ENCODE peak calls at places on chromosomes 7 and 10, in five cellular contexts. S is bronchial epithelial cell, M is choroid plexus epithelial cell, V is fibroblast of the aortic adventitia, H is heart left ventricle. P is an unnamed sample.

GRCh38 chr10:29034592-29034991 is 254.3 kb upstream of the LYZL1 start:
- DNase-seq in H (no peak), M (no peak), V (no peak), S (no peak), P (no peak)

GRCh38 chr7:126529833-126530232 is 722.9 kb downstream of the GRM8 start:
- DNase-seq in M (peak), S (peak), V (no peak), H (no peak), P (no peak)

GRCh38 chr7:17408245-17408903 is 109.9 kb downstream of the AHR start:
- DNase-seq in H (no peak), M (peak), S (peak), V (peak), P (peak)

GRCh38 chr7:143176128-143176527 is 7.1 kb upstream of the TAS2R39 start:
- DNase-seq in S (no peak), H (no peak), M (no peak), V (no peak), P (no peak)

GRCh38 chr7:123797673-123798526 is 47.1 kb upstream of the HYAL4 start:
- DNase-seq in V (peak), H (no peak), M (peak), S (peak), P (peak)

GRCh38 chr7:92722541-92722940 is 113.8 kb downstream of the CDK6 start:
- DNase-seq in V (no peak), H (no peak), M (peak), S (peak), P (no peak)

GRCh38 chr10:98391578-98391991 is 23.4 kb downstream of the PYROXD2 start:
- DNase-seq in H (peak), S (peak), M (no peak), V (peak), P (peak)

GRCh38 chr10:124732931-124733536 is 11.1 kb downstream of the FAM53B start:
- DNase-seq in V (peak), S (peak), H (no peak), M (peak), P (peak)

GRCh38 chr10:86162036-86162435 is 204.6 kb downstream of the GRID1 start:
- DNase-seq in V (no peak), M (no peak), S (no peak), H (no peak), P (no peak)

GRCh38 chr7:99142727-99143521 is 984 bp downstream of the SMURF1 start:
- DNase-seq in S (peak), V (peak), H (peak), M (peak), P (peak)

GRCh38 chr7:77205706-77206105 is 6.1 kb upstream of the FGL2 start:
- DNase-seq in M (no peak), S (no peak), V (no peak), H (no peak), P (no peak)

GRCh38 chr10:89419548-89419947 is 5.2 kb downstream of the IFIT5 start:
- DNase-seq in H (no peak), S (peak), V (peak), M (peak), P (peak)

GRCh38 chr10:45438457-45439090 is 64.6 kb downstream of the ALOX5 start:
- DNase-seq in H (no peak), M (no peak), V (no peak), S (peak), P (no peak)

GRCh38 chr10:125038637-125039036 is 96.7 kb downstream of the ZRANB1 start:
- DNase-seq in H (peak), M (no peak), S (peak), V (no peak), P (no peak)

GRCh38 chr7:70131807-70132565 is 533.7 kb downstream of the AUTS2 start:
- DNase-seq in S (no peak), V (no peak), H (no peak), M (no peak), P (no peak)

GRCh38 chr7:37342665-37343471 is 105.8 kb downstream of the ELMO1 start:
- DNase-seq in H (no peak), V (no peak), S (no peak), M (no peak), P (no peak)

GRCh38 chr10:63265646-63266207 is 132.6 kb downstream of the NRBF2 start:
- DNase-seq in S (no peak), M (no peak), H (no peak), V (peak), P (no peak)

GRCh38 chr10:125016611-125017202 is 74.8 kb downstream of the ZRANB1 start:
- DNase-seq in H (peak), S (no peak), M (no peak), V (peak), P (peak)

GRCh38 chr10:129854181-129854580 is 109.9 kb downstream of the EBF3 start:
- DNase-seq in H (no peak), M (no peak), V (no peak), S (no peak), P (no peak)

GRCh38 chr7:92768501-92769360 is 67.6 kb downstream of the CDK6 start:
- DNase-seq in H (no peak), V (peak), S (peak), M (peak), P (peak)

GRCh38 chr10:680146-680545 is 9.3 kb downstream of the DIP2C start:
- DNase-seq in H (peak), M (peak), S (no peak), V (no peak), P (no peak)

DNA sequence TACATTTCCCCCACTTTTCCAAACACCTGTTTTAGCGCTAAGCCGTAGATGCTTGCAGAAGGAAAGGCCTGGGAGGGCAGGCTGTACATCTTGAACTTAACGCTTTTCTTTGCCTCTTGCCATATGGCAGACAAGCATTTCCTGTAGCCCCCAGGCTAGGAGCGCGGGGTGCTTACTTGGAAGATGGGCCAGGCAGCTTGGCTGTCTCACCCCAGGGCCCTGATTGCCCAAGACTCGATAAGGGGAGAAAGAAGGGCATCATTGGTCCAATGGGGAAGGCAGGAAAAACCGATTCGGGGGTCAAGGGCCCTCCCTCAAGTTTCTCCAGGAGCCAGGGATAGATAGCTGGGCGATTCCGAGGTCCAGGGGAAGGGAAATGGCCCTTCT is 1.7 kb downstream of the HOXA10 start:
- DNase-seq in S (no peak), H (no peak), V (no peak), M (no peak), P (peak)
- H3K4me3 ChIP-seq in S (no peak), H (no peak), V (no peak), M (no peak), P (peak)

GRCh38 chr10:27072436-27073114 is 27.7 kb downstream of the ANKRD26 start:
- DNase-seq in H (no peak), S (no peak), M (peak), V (no peak), P (peak)
- TF ChIP-seq CTCF in H (no peak), S (no peak), M (peak), V (no peak), P (no peak)

DNA sequence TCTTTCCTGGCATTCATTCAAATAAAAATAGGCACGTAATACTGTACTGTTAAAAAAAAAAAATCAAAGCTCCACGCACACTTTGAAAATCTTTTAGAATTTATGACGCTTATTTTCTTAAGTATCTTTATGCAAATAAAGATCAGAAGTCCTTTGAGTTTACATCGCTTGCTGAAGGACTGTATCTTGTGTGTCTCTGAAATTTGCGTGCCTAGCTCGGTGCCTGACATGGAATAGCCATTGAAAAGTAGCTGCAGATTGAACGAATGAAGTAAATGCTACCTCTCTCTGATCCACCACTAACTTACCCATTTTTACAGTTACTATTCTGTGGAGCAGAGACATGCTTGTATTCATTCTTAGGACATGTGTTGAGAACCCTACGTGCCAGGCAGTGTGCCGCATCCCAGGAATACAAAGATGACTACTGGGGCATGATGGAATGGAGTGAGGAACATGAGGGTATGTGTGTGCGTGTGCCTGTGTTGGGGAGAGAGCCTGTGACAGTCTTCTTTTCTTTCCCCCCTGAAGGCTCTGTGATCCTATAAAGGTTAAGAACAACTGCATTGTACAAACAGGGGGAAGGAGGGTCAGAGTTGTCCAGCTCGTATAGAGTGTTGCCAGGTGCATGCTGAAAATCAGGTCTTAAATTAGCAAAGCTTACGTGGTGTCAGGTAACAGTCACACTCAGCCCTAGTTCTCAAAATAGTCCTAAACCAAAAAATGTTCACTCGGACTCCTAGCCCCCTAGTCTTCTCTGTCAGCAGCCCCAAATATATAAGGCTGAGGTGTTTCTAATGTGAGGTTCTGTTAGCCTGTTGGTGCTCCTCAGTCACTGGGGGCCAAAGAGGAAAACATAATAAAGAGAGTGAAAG is 161.8 kb downstream of the CELF2 start:
- DNase-seq in M (no peak), S (no peak), H (no peak), V (no peak), P (no peak)
- H3K4me3 ChIP-seq in M (no peak), S (no peak), H (no peak), V (no peak), P (no peak)

DNA sequence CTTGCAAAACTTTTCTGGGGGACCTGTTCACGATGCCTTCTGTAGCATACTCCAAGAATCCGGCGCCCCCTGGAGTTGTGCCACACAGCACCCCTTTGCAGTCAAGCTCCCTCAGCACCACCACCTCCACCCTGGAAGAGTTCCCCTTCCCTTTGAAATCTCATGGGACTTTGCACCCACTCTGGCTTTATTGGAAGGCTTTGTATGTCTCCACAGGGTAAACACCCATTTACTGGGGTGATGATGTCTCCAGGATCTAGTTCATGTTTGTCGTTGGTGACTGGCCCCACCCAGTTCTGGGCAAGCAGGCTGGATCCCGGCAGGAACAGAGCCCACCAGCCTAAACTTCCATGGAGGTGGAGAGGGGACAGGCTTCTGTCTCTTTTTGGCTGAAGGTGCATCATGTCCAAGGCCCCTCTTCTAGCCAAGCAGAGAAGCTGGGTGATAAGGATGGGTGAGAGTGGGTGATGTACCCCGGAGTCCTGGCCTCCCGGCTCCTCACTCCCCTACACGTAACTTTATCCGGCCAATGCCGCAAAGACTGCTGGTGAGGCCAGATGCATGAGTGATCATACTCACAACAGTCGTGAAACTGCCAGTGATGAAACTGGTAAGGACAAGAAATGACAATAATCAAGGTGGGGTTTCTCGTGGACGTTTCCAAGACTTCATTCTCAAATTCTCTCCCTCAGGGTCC is 727 bp upstream of the CLDN4 start:
- DNase-seq in V (no peak), S (no peak), M (no peak), H (no peak), P (no peak)
- TF ChIP-seq CTCF in V (no peak), S (no peak), M (peak), H (no peak), P (no peak)

GRCh38 chr10:69321037-69321715 is 42.9 kb downstream of the HK1 start:
- DNase-seq in M (no peak), V (no peak), H (no peak), S (no peak), P (no peak)

GRCh38 chr10:69321865-69322264 is 43.6 kb downstream of the HK1 start:
- DNase-seq in V (no peak), M (peak), H (no peak), S (no peak), P (no peak)

GRCh38 chr10:69319911-69320316 is 41.6 kb downstream of the HK1 start:
- DNase-seq in M (no peak), V (no peak), H (no peak), S (no peak), P (no peak)

GRCh38 chr10:69318997-69319727 is 40.9 kb downstream of the HK1 start:
- DNase-seq in S (peak), M (peak), V (peak), H (peak), P (peak)

GRCh38 chr10:69320521-69320920 is 42.2 kb downstream of the HK1 start:
- DNase-seq in M (no peak), S (no peak), H (no peak), V (no peak), P (no peak)
- H3K4me3 ChIP-seq in M (no peak), S (peak), H (no peak), V (peak), P (no peak)

GRCh38 chr7:101882595-101883564 is 65.5 kb downstream of the CUX1 start:
- DNase-seq in H (peak), M (peak), S (peak), V (peak), P (peak)
- TF ChIP-seq CTCF in H (no peak), M (no peak), S (no peak), V (peak), P (no peak)

GRCh38 chr7:154892459-154892858 is 110.5 kb downstream of the PAXIP1 start:
- DNase-seq in M (no peak), V (no peak), S (no peak), H (no peak), P (no peak)
- H3K4me3 ChIP-seq in M (no peak), V (no peak), S (no peak), H (no peak), P (no peak)

GRCh38 chr10:69934768-69935167 is 117.9 kb upstream of the MACROH2A2 start:
- DNase-seq in S (no peak), H (no peak), V (no peak), M (peak), P (no peak)
- TF ChIP-seq CTCF in S (no peak), H (no peak), V (no peak), M (peak), P (no peak)

GRCh38 chr7:333399-333776 is 43.4 kb downstream of the FOXL3 start:
- DNase-seq in V (peak), M (peak), S (no peak), H (peak), P (no peak)
- H3K4me3 ChIP-seq in V (no peak), M (no peak), S (no peak), H (peak), P (no peak)

P was measured in fibroblast of mammary gland.